ENCODE peak calls at places on chromosomes 1 and 21, in ten cellular contexts. R is endodermal cell, G is tibial nerve, X is fibroblast of lung, E is H7, J is aorta, A is neuronal stem cell, Z is heart right ventricle, V is left ventricle myocardium inferior, C is upper lobe of right lung. B is an unnamed sample.

GRCh38 chr1:180627411-180627810 is 4.4 kb upstream of the XPR1 start:
- DNase-seq in E (no peak), A (no peak), Z (no peak), C (no peak), G (no peak), R (no peak), X (no peak), V (no peak), J (no peak), B (no peak)

GRCh38 chr1:39154553-39155361 is 49.7 kb upstream of the MACF1 start:
- DNase-seq in V (peak; percentile 26), X (peak; percentile 94), G (no peak), Z (no peak), C (no peak), J (peak; percentile 62), R (no peak), A (no peak), E (no peak), B (no peak)

GRCh38 chr1:9321480-9321849 is 28.8 kb downstream of the SPSB1 start:
- DNase-seq in X (peak; percentile 83), R (no peak), V (no peak), A (no peak), C (no peak), Z (no peak), G (no peak), E (no peak), J (no peak), B (no peak)

GRCh38 chr1:2318294-2319278 is 72.8 kb downstream of the MORN1 start:
- DNase-seq in A (no peak), X (no peak), R (no peak), J (no peak), E (no peak), G (no peak), C (no peak), Z (no peak), V (no peak), B (no peak)

GRCh38 chr1:59985901-59986735 is 59.5 kb upstream of the CYP2J2 start:
- DNase-seq in X (no peak), J (no peak), R (no peak), A (no peak), E (no peak), G (no peak), C (no peak), Z (no peak), V (no peak), B (no peak)

GRCh38 chr1:91883470-91883869 is 2.5 kb downstream of the TGFBR3 start:
- DNase-seq in V (no peak), E (no peak), R (no peak), A (no peak), Z (no peak), G (no peak), X (peak; percentile 75), J (no peak), C (no peak), B (no peak)

GRCh38 chr21:10273196-10273595 is 248.2 kb upstream of the TPTE start:
- DNase-seq in Z (no peak), C (no peak), J (no peak), V (no peak), X (peak; percentile 42), G (no peak), A (no peak), R (no peak), E (no peak), B (no peak)

GRCh38 chr1:41731631-41732030 is 187.1 kb downstream of the HIVEP3 start:
- DNase-seq in A (no peak), R (no peak), J (no peak), V (no peak), G (no peak), X (no peak), C (no peak), E (no peak), Z (no peak), B (no peak)

GRCh38 chr1:11198257-11198656 is 9.1 kb downstream of the ANGPTL7 start:
- DNase-seq in A (no peak), V (no peak), G (no peak), R (no peak), E (no peak), C (no peak), J (no peak), X (no peak), Z (no peak), B (no peak)

GRCh38 chr1:11197359-11197758 is 8.2 kb downstream of the ANGPTL7 start:
- DNase-seq in A (no peak), E (no peak), X (no peak), V (no peak), Z (no peak), R (no peak), G (no peak), J (no peak), C (no peak), B (no peak)

GRCh38 chr1:11196945-11197344 is 7.8 kb downstream of the ANGPTL7 start:
- DNase-seq in C (no peak), Z (no peak), A (no peak), R (no peak), X (no peak), J (no peak), V (no peak), E (no peak), G (no peak), B (no peak)

GRCh38 chr1:11193376-11193775 is 4.2 kb downstream of the ANGPTL7 start:
- DNase-seq in X (no peak), R (no peak), V (no peak), Z (no peak), G (no peak), J (no peak), C (no peak), A (no peak), E (no peak), B (no peak)

GRCh38 chr1:11194407-11195176 is 5.4 kb downstream of the ANGPTL7 start:
- DNase-seq in C (no peak), J (no peak), V (no peak), R (no peak), A (no peak), E (no peak), Z (no peak), G (no peak), X (no peak), B (no peak)
- H3K36me3 ChIP-seq in C (peaks cover 80% of the 10 kb centered on the region), J (peaks cover 14% of the 10 kb centered on the region), V (peaks cover 83% of the 10 kb centered on the region), R (peaks cover 51% of the 10 kb centered on the region), A (peaks cover 98% of the 10 kb centered on the region), E (peaks cover 31% of the 10 kb centered on the region), Z (peaks cover 100% of the 10 kb centered on the region), G (no peaks in the 10 kb centered on the region), X (peaks cover 12% of the 10 kb centered on the region), B (peaks cover 99% of the 10 kb centered on the region)

DNA sequence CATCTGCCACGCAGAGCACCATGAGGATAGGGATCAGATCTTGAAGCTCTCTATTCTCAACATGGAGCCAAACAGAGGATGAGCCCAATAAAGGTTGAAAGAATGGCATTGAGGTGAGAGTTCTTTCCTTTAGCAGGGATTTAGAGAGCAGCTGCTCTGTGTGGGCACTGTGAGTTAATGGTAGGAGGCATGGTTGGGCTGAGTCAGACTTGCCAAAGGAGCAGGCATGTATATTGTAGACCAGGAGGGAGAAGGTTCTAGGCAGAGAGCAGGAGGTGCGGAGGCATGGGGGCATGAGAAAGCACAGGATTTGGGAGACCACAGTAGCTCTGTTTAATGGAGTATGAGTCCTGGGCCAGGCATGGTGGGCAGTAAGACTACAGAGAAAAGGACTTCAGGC is 32.0 kb downstream of the TMEM53 start:
- DNase-seq in J (no peak), C (no peak), V (no peak), G (no peak), Z (no peak), A (no peak), X (no peak), E (no peak), R (no peak), B (no peak)
- H3K36me3 ChIP-seq in J (peaks cover 3% of the 10 kb centered on the region), C (peaks cover 97% of the 10 kb centered on the region), V (peaks cover 98% of the 10 kb centered on the region), G (peaks cover 3% of the 10 kb centered on the region), Z (peaks cover 93% of the 10 kb centered on the region), A (peaks cover 99% of the 10 kb centered on the region), X (peaks cover 22% of the 10 kb centered on the region), E (peaks cover 63% of the 10 kb centered on the region), R (peaks cover 74% of the 10 kb centered on the region), B (peaks cover 100% of the 10 kb centered on the region)

DNA sequence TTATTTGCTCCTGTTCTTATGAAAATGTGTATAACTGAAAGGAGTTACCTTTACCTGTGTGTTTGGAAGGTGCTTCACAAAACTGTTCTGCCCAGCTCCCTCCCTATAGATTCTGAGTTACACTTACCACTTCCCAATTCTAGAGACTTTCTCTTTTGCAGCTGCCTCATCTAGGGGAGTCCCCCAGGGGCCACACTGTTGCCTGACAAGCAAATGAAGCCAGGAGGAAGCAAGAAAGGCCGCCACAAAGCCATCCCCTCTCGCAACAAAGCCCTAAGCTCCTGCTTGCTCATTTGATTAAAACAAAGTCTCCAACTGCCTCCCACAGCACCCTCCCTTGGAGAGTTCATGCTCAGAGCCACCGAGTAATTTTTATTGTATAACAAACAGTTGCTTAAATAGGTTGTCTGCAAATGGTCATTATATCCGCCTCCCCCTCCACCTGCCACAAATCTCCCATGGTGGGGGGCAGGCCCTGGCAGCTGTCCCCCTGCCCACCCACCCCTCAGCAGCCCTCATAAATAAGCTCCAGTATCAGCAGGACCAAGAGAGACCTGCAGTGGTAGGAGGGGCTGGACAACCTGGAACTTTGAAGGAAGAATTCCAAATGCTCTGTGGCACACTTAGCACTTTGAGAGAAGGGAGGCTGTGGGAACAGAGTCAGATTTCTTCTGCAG is 237.7 kb downstream of the TTLL7 start:
- DNase-seq in V (no peak), A (no peak), C (no peak), J (no peak), G (no peak), E (no peak), R (no peak), Z (no peak), X (no peak), B (no peak)
- H3K36me3 ChIP-seq in V (no peaks in the 10 kb centered on the region), A (no peaks in the 10 kb centered on the region), C (no peaks in the 10 kb centered on the region), J (no peaks in the 10 kb centered on the region), G (no peaks in the 10 kb centered on the region), E (no peaks in the 10 kb centered on the region), R (no peaks in the 10 kb centered on the region), Z (no peaks in the 10 kb centered on the region), X (no peaks in the 10 kb centered on the region), B (no peaks in the 10 kb centered on the region)

GRCh38 chr1:18883079-18883478 is 19.3 kb downstream of the ALDH4A1 start:
- DNase-seq in A (no peak), G (no peak), X (no peak), E (no peak), Z (no peak), R (no peak), C (no peak), V (no peak), J (no peak), B (no peak)
- H3K36me3 ChIP-seq in A (peaks cover 4% of the 10 kb centered on the region), G (no peaks in the 10 kb centered on the region), X (no peaks in the 10 kb centered on the region), E (no peaks in the 10 kb centered on the region), Z (peaks cover 9% of the 10 kb centered on the region), R (no peaks in the 10 kb centered on the region), C (peaks cover 7% of the 10 kb centered on the region), V (peaks cover 19% of the 10 kb centered on the region), J (no peaks in the 10 kb centered on the region), B (peaks cover 10% of the 10 kb centered on the region)

B was measured in lower lobe of right lung.